ENCODE peak calls at places on chromosomes 1 and 21, in nine cellular contexts. Z is PC-9; A is HT1080; O is GM12864; K is mesenchymal stem cell; J is T1000; W is left cardiac atrium; T is stimulated activated CD8-positive, alpha-beta memory T cell treated with anti-CD3 and anti-CD28 coated beads, Interleukin-15, amount 100 ng/mL, for 4 hours; G is AG10803. L is an unnamed sample.

GRCh38 chr1:189175889-189176288 is 1301.8 kb downstream of the BRINP3 start:
- DNase-seq in Z (no peak), A (no peak), O (no peak), K (no peak), J (no peak), W (no peak), T (no peak), G (no peak), L (no peak)

GRCh38 chr21:45994086-45994661 is 12.6 kb downstream of the COL6A1 start:
- DNase-seq in Z (no peak), A (no peak), O (no peak), K (no peak), J (no peak), W (peak; percentile 25), T (no peak), G (no peak), L (peak; percentile 25)

GRCh38 chr1:243503155-243503554 is 247.3 kb downstream of the SDCCAG8 start:
- DNase-seq in Z (no peak), A (no peak), O (no peak), K (no peak), J (no peak), W (no peak), T (no peak), G (no peak), L (no peak)

GRCh38 chr21:41396452-41397107 is 29.5 kb upstream of the MX1 start:
- DNase-seq in Z (peak; percentile 75), A (no peak), O (no peak), K (peak; percentile 17), J (no peak), W (no peak), T (no peak), G (no peak), L (no peak)

GRCh38 chr1:164479242-164479641 is 79.7 kb upstream of the PBX1 start:
- DNase-seq in Z (no peak), A (no peak), O (no peak), K (no peak), J (no peak), W (no peak), T (no peak), G (no peak), L (no peak)

GRCh38 chr1:98322966-98323365 is 338.6 kb upstream of the SNX7 start:
- DNase-seq in Z (peak; percentile 72), A (no peak), O (no peak), K (no peak), J (no peak), W (no peak), T (no peak), G (peak; percentile 55), L (no peak)

GRCh38 chr1:187009320-187009719 is 180.6 kb downstream of the PLA2G4A start:
- DNase-seq in Z (no peak), A (no peak), O (no peak), K (no peak), J (no peak), W (no peak), T (no peak), G (no peak), L (no peak)

GRCh38 chr1:68495968-68496679 is 758 bp downstream of the DEPDC1 start:
- DNase-seq in Z (peak; percentile 40), A (peak; percentile 25), O (no peak), K (peak; percentile 30), J (no peak), W (no peak), T (no peak), G (no peak), L (no peak)

GRCh38 chr21:38993561-38993960 is 187.8 kb downstream of the ETS2 start:
- DNase-seq in Z (peak; percentile 75), A (peak; percentile 77), O (no peak), K (peak; percentile 81), J (peak; percentile 60), W (peak; percentile 82), T (no peak), G (peak; percentile 90), L (peak; percentile 98)

GRCh38 chr1:10324627-10325026 is 74.2 kb upstream of the PGD start:
- DNase-seq in Z (no peak), A (no peak), O (no peak), K (no peak), J (no peak), W (no peak), T (no peak), G (no peak), L (no peak)

GRCh38 chr21:33747420-33747819 is 105.1 kb downstream of the ITSN1 start:
- DNase-seq in Z (no peak), A (no peak), O (no peak), K (no peak), J (no peak), W (no peak), T (no peak), G (no peak), L (no peak)

GRCh38 chr1:160942926-160943325 is 11.7 kb downstream of the ITLN2 start:
- DNase-seq in Z (no peak), A (peak; percentile 34), O (no peak), K (peak; percentile 4), J (no peak), W (no peak), T (no peak), G (no peak), L (no peak)

GRCh38 chr1:171873664-171874063 is 32.4 kb downstream of the DNM3 start:
- DNase-seq in Z (no peak), A (no peak), O (no peak), K (no peak), J (no peak), W (no peak), T (no peak), G (no peak), L (no peak)

GRCh38 chr1:42936309-42937078 is 22.2 kb downstream of the SLC2A1 start:
- DNase-seq in Z (peak; percentile 89), A (peak; percentile 89), O (no peak), K (peak; percentile 68), J (peak; percentile 70), W (no peak), T (no peak), G (peak; percentile 88), L (peak; percentile 79)

GRCh38 chr1:215002471-215002870 is 80.1 kb upstream of the KCNK2 start:
- DNase-seq in Z (no peak), A (peak; percentile 79), O (no peak), K (no peak), J (no peak), W (no peak), T (no peak), G (peak; percentile 100), L (peak; percentile 99)

GRCh38 chr1:18107671-18108312 is at the start of gene IGSF21:
- DNase-seq in Z (no peak), A (no peak), O (no peak), K (no peak), J (no peak), W (no peak), T (no peak), G (no peak), L (no peak)

GRCh38 chr1:4397196-4397595 is 257.2 kb upstream of the AJAP1 start:
- DNase-seq in Z (no peak), A (peak; percentile 55), O (no peak), K (no peak), J (no peak), W (no peak), T (no peak), G (no peak), L (no peak)

GRCh38 chr1:41313661-41314131 is 47.5 kb upstream of the FOXO6 start:
- DNase-seq in Z (no peak), A (no peak), O (no peak), K (peak; percentile 26), J (no peak), W (peak; percentile 40), T (no peak), G (peak; percentile 23), L (peak; percentile 54)

GRCh38 chr1:115717541-115717940 is 51.0 kb downstream of the CASQ2 start:
- DNase-seq in Z (no peak), A (peak; percentile 34), O (peak; percentile 4), K (peak; percentile 51), J (peak; percentile 10), W (peak; percentile 53), T (no peak), G (peak; percentile 6), L (peak; percentile 22)

GRCh38 chr1:228825840-228826484 is 90.7 kb downstream of the RHOU start:
- DNase-seq in Z (no peak), A (no peak), O (no peak), K (no peak), J (no peak), W (no peak), T (no peak), G (no peak), L (no peak)

GRCh38 chr1:119871881-119872280 is 24.4 kb downstream of the ADAM30 start:
- DNase-seq in Z (no peak), A (no peak), O (no peak), K (no peak), J (no peak), W (no peak), T (no peak), G (peak; percentile 35), L (no peak)

GRCh38 chr21:36552458-36552800 is 72.5 kb upstream of the CLDN14 start:
- DNase-seq in Z (no peak), A (no peak), O (no peak), K (no peak), J (no peak), W (no peak), T (no peak), G (no peak), L (no peak)

GRCh38 chr21:41204736-41205135 is 36.8 kb downstream of the BACE2 start:
- DNase-seq in Z (no peak), A (no peak), O (no peak), K (no peak), J (no peak), W (no peak), T (no peak), G (no peak), L (no peak)

GRCh38 chr1:177686929-177687328 is 282.9 kb downstream of the SEC16B start:
- DNase-seq in Z (no peak), A (no peak), O (no peak), K (no peak), J (no peak), W (no peak), T (no peak), G (no peak), L (no peak)

GRCh38 chr1:31669786-31670582 is 25.3 kb upstream of the PEF1 start:
- DNase-seq in Z (peak; percentile 96), A (peak; percentile 26), O (no peak), K (peak; percentile 15), J (peak; percentile 46), W (peak; percentile 75), T (no peak), G (peak; percentile 29), L (peak; percentile 53)

GRCh38 chr21:44024895-44025353 is 12.8 kb downstream of the TRAPPC10 start:
- DNase-seq in Z (no peak), A (no peak), O (no peak), K (peak; percentile 92), J (no peak), W (peak; percentile 76), T (no peak), G (peak; percentile 73), L (peak; percentile 79)

GRCh38 chr1:117852846-117853555 is 76.4 kb downstream of the GDAP2 start:
- DNase-seq in Z (no peak), A (no peak), O (no peak), K (no peak), J (no peak), W (no peak), T (no peak), G (no peak), L (no peak)

GRCh38 chr1:112803906-112804762 is 89.0 kb upstream of the PPM1J start:
- DNase-seq in Z (peak; percentile 68), A (peak; percentile 67), O (peak; percentile 16), K (peak; percentile 71), J (peak; percentile 47), W (peak; percentile 73), T (peak; percentile 1), G (peak; percentile 56), L (peak; percentile 76)

GRCh38 chr1:193111641-193112090 is 6.5 kb upstream of the GLRX2 start:
- DNase-seq in Z (peak; percentile 57), A (peak; percentile 84), O (no peak), K (peak; percentile 88), J (peak; percentile 12), W (peak; percentile 68), T (no peak), G (peak; percentile 91), L (peak; percentile 89)

GRCh38 chr1:22855668-22856606 is 116.7 kb downstream of the LACTBL1 start:
- DNase-seq in Z (no peak), A (no peak), O (no peak), K (no peak), J (no peak), W (no peak), T (no peak), G (no peak), L (no peak)

L was measured in fibroblast of the aortic adventitia.